ENCODE peak calls at places on chromosomes 6 and 20, in five cellular contexts. L, Y, O, R and U are unnamed samples.

GRCh38 chr6:67165606-67166005 is 1458.6 kb upstream of the EYS start:
- DNase-seq in O (no peak), L (no peak), Y (no peak), R (no peak), U (no peak)

GRCh38 chr20:3766832-3767433 is 620 bp downstream of the ADISSP start:
- DNase-seq in L (no peak), Y (no peak), R (peak; percentile 50), O (no peak), U (no peak)

GRCh38 chr6:2765896-2766766 is 938 bp downstream of the WRNIP1 start:
- DNase-seq in R (peak; percentile 75), Y (no peak), O (peak; percentile 23), L (peak; percentile 87), U (peak; percentile 77)

GRCh38 chr20:21820045-21820444 is 114.6 kb downstream of the PAX1 start:
- DNase-seq in R (no peak), O (no peak), Y (no peak), L (no peak), U (no peak)

GRCh38 chr6:79170915-79171314 is 63.6 kb downstream of the HMGN3 start:
- DNase-seq in Y (no peak), L (no peak), O (no peak), R (no peak), U (no peak)

GRCh38 chr20:50580016-50580747 is 70.0 kb downstream of the PTPN1 start:
- DNase-seq in Y (no peak), R (peak; percentile 60), O (peak; percentile 29), L (peak; percentile 88), U (peak; percentile 88)

GRCh38 chr20:4247261-4247660 is 231.9 kb upstream of the RNF24 start:
- DNase-seq in Y (no peak), L (no peak), O (no peak), R (no peak), U (no peak)

GRCh38 chr6:117906905-117907599 is at the start of gene SLC35F1:
- DNase-seq in R (peak; percentile 50), Y (no peak), L (peak; percentile 77), O (no peak), U (peak; percentile 25)

GRCh38 chr20:58010666-58011065 is 217.8 kb downstream of the ANKRD60 start:
- DNase-seq in O (no peak), Y (no peak), R (no peak), L (peak; percentile 71), U (no peak)

DNA sequence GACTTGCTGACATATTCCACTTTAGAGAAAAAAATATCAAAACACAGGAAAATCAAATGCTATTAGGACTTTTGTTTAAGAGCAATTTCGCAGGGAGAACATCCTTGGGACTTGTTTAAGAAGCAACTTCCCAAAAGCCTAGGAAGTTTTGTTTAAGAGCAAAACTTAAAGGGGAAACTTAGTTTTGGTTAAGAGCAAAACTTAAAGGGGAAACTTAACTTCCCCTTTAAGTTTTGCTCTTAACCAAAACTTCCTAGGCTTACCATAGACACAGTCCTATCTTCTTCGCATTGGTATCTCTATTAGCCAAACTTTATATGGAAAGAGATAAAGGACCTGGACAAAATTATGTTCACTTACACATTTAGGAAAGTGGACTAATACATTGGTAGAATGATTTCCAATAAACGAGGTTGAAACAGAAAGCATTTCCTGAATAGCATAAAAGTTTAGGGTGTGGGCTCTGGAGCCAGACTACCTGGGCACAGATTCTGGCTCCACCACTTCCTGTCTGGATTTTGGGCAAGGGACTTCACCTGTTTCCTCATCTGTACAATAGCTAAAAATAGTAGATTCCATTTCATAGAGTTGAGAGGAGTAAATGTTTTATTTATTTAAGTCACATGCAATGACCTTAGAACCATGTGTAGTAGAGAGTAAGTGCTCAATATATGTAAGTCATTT is 15.7 kb downstream of the PAQR8 start:
- DNase-seq in O (no peak), L (no peak), R (no peak), Y (no peak), U (no peak)
- H3K27ac ChIP-seq in O (no peak overlapping the region), L (no peak overlapping the region), R (no peak overlapping the region), Y (peak overlapping the region; percentile 24), U (no peak overlapping the region)

GRCh38 chr6:112360498-112360897 is 13.4 kb downstream of the RFPL4B start:
- DNase-seq in L (no peak), O (no peak), R (no peak), Y (no peak), U (no peak)
- H3K27ac ChIP-seq in L (no peak overlapping the region), O (no peak overlapping the region), R (no peak overlapping the region), Y (no peak overlapping the region), U (no peak overlapping the region)

DNA sequence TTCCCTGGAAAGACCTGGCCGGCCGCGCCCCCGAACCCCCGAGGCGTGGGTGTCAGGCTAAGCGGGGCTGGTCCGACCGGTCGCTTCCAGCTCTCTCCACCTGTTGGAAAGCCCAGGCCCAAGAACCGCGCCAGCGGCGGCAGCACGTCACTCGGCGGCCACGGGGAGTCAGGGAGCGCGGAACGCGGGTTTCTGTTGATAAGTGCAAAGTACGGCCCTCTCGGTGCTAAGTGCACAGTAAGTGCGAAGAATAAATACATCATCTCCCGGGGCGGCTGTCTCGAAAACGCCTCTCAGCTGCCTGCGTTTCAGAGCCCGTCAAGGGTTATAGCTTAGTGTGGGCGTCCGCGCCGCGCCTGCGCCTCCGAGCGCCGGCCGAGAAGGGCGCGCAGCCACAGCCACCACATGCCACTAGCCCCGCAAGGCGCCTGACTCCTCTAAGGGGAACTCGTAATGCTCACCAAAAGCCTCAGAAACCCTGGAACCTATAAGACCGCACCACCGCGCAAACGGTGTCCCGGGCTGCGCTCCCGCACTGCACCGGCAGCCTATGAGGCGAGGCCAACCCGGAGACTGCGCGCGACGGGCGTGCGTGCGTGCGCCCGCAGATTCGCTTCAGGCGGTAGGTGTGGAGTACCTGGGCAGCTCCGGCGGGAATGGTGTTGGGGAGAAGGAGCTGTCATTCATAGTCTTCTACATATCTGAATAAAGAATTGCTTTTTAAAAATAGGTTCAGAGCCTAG is 9.2 kb upstream of the TBX18 start:
- DNase-seq in Y (no peak), R (peak; percentile 45), L (peak; percentile 87), O (no peak), U (peak; percentile 60)
- H3K27ac ChIP-seq in Y (no peak overlapping the region), R (no peak overlapping the region), L (peak overlapping the region; percentile 89), O (no peak overlapping the region), U (peak overlapping the region; percentile 16)

GRCh38 chr6:36906539-36906938 is 20.8 kb downstream of the C6orf89 start:
- DNase-seq in Y (no peak), R (peak; percentile 83), O (no peak), L (no peak), U (no peak)
- H3K27ac ChIP-seq in Y (no peak overlapping the region), R (no peak overlapping the region), O (no peak overlapping the region), L (no peak overlapping the region), U (no peak overlapping the region)

GRCh38 chr20:52137850-52138249 is 53.7 kb downstream of the ZFP64 start:
- DNase-seq in L (no peak), Y (no peak), R (no peak), O (no peak), U (no peak)
- H3K27ac ChIP-seq in L (no peak overlapping the region), Y (no peak overlapping the region), R (no peak overlapping the region), O (no peak overlapping the region), U (no peak overlapping the region)

GRCh38 chr6:111411046-111411445 is 72.0 kb downstream of the REV3L start:
- DNase-seq in R (no peak), O (no peak), Y (no peak), L (no peak), U (no peak)

GRCh38 chr6:111407686-111408085 is 75.3 kb downstream of the REV3L start:
- DNase-seq in Y (no peak), R (no peak), O (no peak), L (no peak), U (no peak)

GRCh38 chr6:111409430-111409829 is 73.6 kb downstream of the REV3L start:
- DNase-seq in R (no peak), L (no peak), Y (no peak), O (no peak), U (no peak)

GRCh38 chr6:111411978-111412574 is 70.9 kb downstream of the REV3L start:
- DNase-seq in L (no peak), Y (peak; percentile 48), O (no peak), R (no peak), U (no peak)

GRCh38 chr6:111410371-111410770 is 72.6 kb downstream of the REV3L start:
- DNase-seq in L (no peak), R (no peak), O (no peak), Y (no peak), U (no peak)
- H3K27ac ChIP-seq in L (no peak overlapping the region), R (no peak overlapping the region), O (no peak overlapping the region), Y (peak overlapping the region; percentile 72), U (no peak overlapping the region)

GRCh38 chr20:10171864-10172751 is 46.5 kb upstream of the SNAP25 start:
- DNase-seq in R (peak; percentile 55), O (no peak), L (peak; percentile 87), Y (no peak), U (peak; percentile 40)
- H3K27ac ChIP-seq in R (no peak overlapping the region), O (no peak overlapping the region), L (no peak overlapping the region), Y (no peak overlapping the region), U (no peak overlapping the region)

DNA sequence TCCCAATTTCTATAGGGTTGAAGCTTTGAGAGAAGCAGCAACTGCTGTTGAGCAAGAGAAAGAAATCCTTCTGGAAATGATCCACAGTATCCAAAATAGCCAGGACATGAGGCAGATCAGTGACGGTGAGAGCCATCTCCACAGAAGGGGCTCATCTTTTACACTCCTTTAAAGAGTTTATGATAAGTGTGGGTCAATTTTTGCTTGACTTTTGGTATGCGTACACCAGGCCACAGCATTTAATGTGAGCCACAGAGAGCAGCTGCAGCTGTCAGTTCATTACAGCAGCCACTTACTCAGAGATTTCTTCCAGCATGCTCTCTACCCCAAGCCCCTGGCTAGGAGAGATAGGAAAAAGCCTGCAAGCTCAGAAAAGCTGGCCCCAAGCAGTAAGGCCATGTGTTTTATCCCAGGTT is 9.9 kb downstream of the BAG2 start:
- DNase-seq in Y (no peak), L (no peak), O (no peak), R (no peak), U (no peak)
- H3K27ac ChIP-seq in Y (no peak overlapping the region), L (no peak overlapping the region), O (no peak overlapping the region), R (no peak overlapping the region), U (peak overlapping the region; percentile 76)

GRCh38 chr6:14277405-14277930 is 159.9 kb downstream of the CD83 start:
- DNase-seq in L (no peak), R (no peak), Y (no peak), O (no peak), U (no peak)
- H3K27ac ChIP-seq in L (no peak overlapping the region), R (no peak overlapping the region), Y (peak overlapping the region; percentile 47), O (peak overlapping the region; percentile 63), U (no peak overlapping the region)